ENCODE peak calls at places on chromosome 16, in ten cellular contexts. One of them, this sample, is unnamed.

GRCh38 chr16:11561440-11561797 is 25.3 kb downstream of the LITAF start:
- DNase-seq in LoVo: no peak
- DNase-seq in transverse colon: no peak
- DNase-seq in M059J: peak
- DNase-seq in fibroblast of the conjunctiva: no peak
- DNase-seq in smooth muscle cell of the brain vasculature: no peak
- DNase-seq in HFFc6: peak
- DNase-seq in activated CD4-positive, alpha-beta memory T cell treated with anti-CD3 and anti-CD28 coated beads, Interleukin-2, amount 10 ng/mL, durations not matched to agents 7 days and 5 days: no peak
- DNase-seq in EL: peak
- DNase-seq in NCI-H1092: no peak
- DNase-seq in this sample: no peak

GRCh38 chr16:73915939-73916451 is 380.6 kb upstream of the PSMD7 start:
- DNase-seq in LoVo: no peak
- DNase-seq in transverse colon: no peak
- DNase-seq in M059J: no peak
- DNase-seq in fibroblast of the conjunctiva: no peak
- DNase-seq in smooth muscle cell of the brain vasculature: no peak
- DNase-seq in HFFc6: no peak
- DNase-seq in activated CD4-positive, alpha-beta memory T cell treated with anti-CD3 and anti-CD28 coated beads, Interleukin-2, amount 10 ng/mL, durations not matched to agents 7 days and 5 days: no peak
- DNase-seq in EL: no peak
- DNase-seq in NCI-H1092: no peak
- DNase-seq in this sample: no peak

GRCh38 chr16:66441586-66442375 is 14.7 kb downstream of the BEAN1 start:
- DNase-seq in LoVo: no peak
- DNase-seq in transverse colon: no peak
- DNase-seq in M059J: peak
- DNase-seq in fibroblast of the conjunctiva: peak
- DNase-seq in smooth muscle cell of the brain vasculature: no peak
- DNase-seq in HFFc6: peak
- DNase-seq in activated CD4-positive, alpha-beta memory T cell treated with anti-CD3 and anti-CD28 coated beads, Interleukin-2, amount 10 ng/mL, durations not matched to agents 7 days and 5 days: no peak
- DNase-seq in EL: peak
- DNase-seq in NCI-H1092: no peak
- DNase-seq in this sample: no peak

GRCh38 chr16:19210968-19211367 is 42.9 kb downstream of the SYT17 start:
- DNase-seq in LoVo: no peak
- DNase-seq in transverse colon: no peak
- DNase-seq in M059J: no peak
- DNase-seq in fibroblast of the conjunctiva: no peak
- DNase-seq in smooth muscle cell of the brain vasculature: no peak
- DNase-seq in HFFc6: no peak
- DNase-seq in activated CD4-positive, alpha-beta memory T cell treated with anti-CD3 and anti-CD28 coated beads, Interleukin-2, amount 10 ng/mL, durations not matched to agents 7 days and 5 days: no peak
- DNase-seq in EL: no peak
- DNase-seq in NCI-H1092: no peak
- DNase-seq in this sample: no peak

GRCh38 chr16:57798953-57799618 is 3.2 kb downstream of the KIFC3 start:
- DNase-seq in LoVo: no peak
- DNase-seq in transverse colon: no peak
- DNase-seq in M059J: no peak
- DNase-seq in fibroblast of the conjunctiva: no peak
- DNase-seq in smooth muscle cell of the brain vasculature: no peak
- DNase-seq in HFFc6: no peak
- DNase-seq in activated CD4-positive, alpha-beta memory T cell treated with anti-CD3 and anti-CD28 coated beads, Interleukin-2, amount 10 ng/mL, durations not matched to agents 7 days and 5 days: no peak
- DNase-seq in EL: no peak
- DNase-seq in NCI-H1092: peak
- DNase-seq in this sample: no peak

GRCh38 chr16:53457670-53458069 is 23.4 kb downstream of the RBL2 start:
- DNase-seq in LoVo: no peak
- DNase-seq in transverse colon: peak
- DNase-seq in M059J: peak
- DNase-seq in fibroblast of the conjunctiva: no peak
- DNase-seq in smooth muscle cell of the brain vasculature: no peak
- DNase-seq in HFFc6: no peak
- DNase-seq in activated CD4-positive, alpha-beta memory T cell treated with anti-CD3 and anti-CD28 coated beads, Interleukin-2, amount 10 ng/mL, durations not matched to agents 7 days and 5 days: peak
- DNase-seq in EL: no peak
- DNase-seq in NCI-H1092: no peak
- DNase-seq in this sample: no peak

GRCh38 chr16:275041-275621 is 613 bp downstream of the RGS11 start:
- DNase-seq in LoVo: no peak
- DNase-seq in transverse colon: no peak
- DNase-seq in M059J: no peak
- DNase-seq in fibroblast of the conjunctiva: no peak
- DNase-seq in smooth muscle cell of the brain vasculature: no peak
- DNase-seq in HFFc6: no peak
- DNase-seq in activated CD4-positive, alpha-beta memory T cell treated with anti-CD3 and anti-CD28 coated beads, Interleukin-2, amount 10 ng/mL, durations not matched to agents 7 days and 5 days: no peak
- DNase-seq in EL: no peak
- DNase-seq in NCI-H1092: no peak
- DNase-seq in this sample: no peak

GRCh38 chr16:14501331-14502255 is 128.5 kb downstream of the PARN start:
- DNase-seq in LoVo: peak
- DNase-seq in transverse colon: peak
- DNase-seq in M059J: peak
- DNase-seq in fibroblast of the conjunctiva: peak
- DNase-seq in smooth muscle cell of the brain vasculature: peak
- DNase-seq in HFFc6: peak
- DNase-seq in activated CD4-positive, alpha-beta memory T cell treated with anti-CD3 and anti-CD28 coated beads, Interleukin-2, amount 10 ng/mL, durations not matched to agents 7 days and 5 days: no peak
- DNase-seq in EL: peak
- DNase-seq in NCI-H1092: peak
- DNase-seq in this sample: peak

GRCh38 chr16:84047626-84048025 is 5.0 kb upstream of the SLC38A8 start:
- DNase-seq in LoVo: no peak
- DNase-seq in transverse colon: no peak
- DNase-seq in M059J: no peak
- DNase-seq in fibroblast of the conjunctiva: no peak
- DNase-seq in smooth muscle cell of the brain vasculature: no peak
- DNase-seq in HFFc6: no peak
- DNase-seq in activated CD4-positive, alpha-beta memory T cell treated with anti-CD3 and anti-CD28 coated beads, Interleukin-2, amount 10 ng/mL, durations not matched to agents 7 days and 5 days: no peak
- DNase-seq in EL: no peak
- DNase-seq in NCI-H1092: no peak
- DNase-seq in this sample: no peak

GRCh38 chr16:13866073-13866472 is 53.9 kb upstream of the ERCC4 start:
- DNase-seq in LoVo: peak
- DNase-seq in transverse colon: peak
- DNase-seq in M059J: peak
- DNase-seq in fibroblast of the conjunctiva: peak
- DNase-seq in smooth muscle cell of the brain vasculature: no peak
- DNase-seq in HFFc6: peak
- DNase-seq in activated CD4-positive, alpha-beta memory T cell treated with anti-CD3 and anti-CD28 coated beads, Interleukin-2, amount 10 ng/mL, durations not matched to agents 7 days and 5 days: peak
- DNase-seq in EL: peak
- DNase-seq in NCI-H1092: peak
- DNase-seq in this sample: no peak

GRCh38 chr16:25063865-25064264 is 47.7 kb upstream of the LCMT1 start:
- DNase-seq in LoVo: no peak
- DNase-seq in transverse colon: no peak
- DNase-seq in M059J: peak
- DNase-seq in fibroblast of the conjunctiva: no peak
- DNase-seq in smooth muscle cell of the brain vasculature: no peak
- DNase-seq in HFFc6: peak
- DNase-seq in activated CD4-positive, alpha-beta memory T cell treated with anti-CD3 and anti-CD28 coated beads, Interleukin-2, amount 10 ng/mL, durations not matched to agents 7 days and 5 days: no peak
- DNase-seq in EL: peak
- DNase-seq in NCI-H1092: no peak
- DNase-seq in this sample: no peak

GRCh38 chr16:70324998-70325765 is 21.5 kb upstream of the DDX19A start:
- DNase-seq in LoVo: no peak
- DNase-seq in transverse colon: no peak
- DNase-seq in M059J: no peak
- DNase-seq in fibroblast of the conjunctiva: no peak
- DNase-seq in smooth muscle cell of the brain vasculature: no peak
- DNase-seq in HFFc6: no peak
- DNase-seq in activated CD4-positive, alpha-beta memory T cell treated with anti-CD3 and anti-CD28 coated beads, Interleukin-2, amount 10 ng/mL, durations not matched to agents 7 days and 5 days: no peak
- DNase-seq in EL: no peak
- DNase-seq in NCI-H1092: no peak
- DNase-seq in this sample: no peak

GRCh38 chr16:83200005-83200779 is 573.4 kb downstream of the CDH13 start:
- DNase-seq in LoVo: no peak
- DNase-seq in transverse colon: no peak
- DNase-seq in M059J: peak
- DNase-seq in fibroblast of the conjunctiva: no peak
- DNase-seq in smooth muscle cell of the brain vasculature: no peak
- DNase-seq in HFFc6: no peak
- DNase-seq in activated CD4-positive, alpha-beta memory T cell treated with anti-CD3 and anti-CD28 coated beads, Interleukin-2, amount 10 ng/mL, durations not matched to agents 7 days and 5 days: no peak
- DNase-seq in EL: peak
- DNase-seq in NCI-H1092: peak
- DNase-seq in this sample: no peak

GRCh38 chr16:85986931-85987749 is 88.2 kb downstream of the IRF8 start:
- DNase-seq in LoVo: no peak
- DNase-seq in transverse colon: peak
- DNase-seq in M059J: peak
- DNase-seq in fibroblast of the conjunctiva: no peak
- DNase-seq in smooth muscle cell of the brain vasculature: no peak
- DNase-seq in HFFc6: no peak
- DNase-seq in activated CD4-positive, alpha-beta memory T cell treated with anti-CD3 and anti-CD28 coated beads, Interleukin-2, amount 10 ng/mL, durations not matched to agents 7 days and 5 days: peak
- DNase-seq in EL: no peak
- DNase-seq in NCI-H1092: no peak
- DNase-seq in this sample: no peak

GRCh38 chr16:65200857-65201256 is 79.0 kb upstream of the CDH11 start:
- DNase-seq in LoVo: no peak
- DNase-seq in transverse colon: no peak
- DNase-seq in M059J: peak
- DNase-seq in fibroblast of the conjunctiva: no peak
- DNase-seq in smooth muscle cell of the brain vasculature: no peak
- DNase-seq in HFFc6: no peak
- DNase-seq in activated CD4-positive, alpha-beta memory T cell treated with anti-CD3 and anti-CD28 coated beads, Interleukin-2, amount 10 ng/mL, durations not matched to agents 7 days and 5 days: no peak
- DNase-seq in EL: no peak
- DNase-seq in NCI-H1092: no peak
- DNase-seq in this sample: no peak

GRCh38 chr16:79801550-79802090 is 201.1 kb upstream of the MAF start:
- DNase-seq in LoVo: no peak
- DNase-seq in transverse colon: no peak
- DNase-seq in M059J: peak
- DNase-seq in fibroblast of the conjunctiva: no peak
- DNase-seq in smooth muscle cell of the brain vasculature: no peak
- DNase-seq in HFFc6: no peak
- DNase-seq in activated CD4-positive, alpha-beta memory T cell treated with anti-CD3 and anti-CD28 coated beads, Interleukin-2, amount 10 ng/mL, durations not matched to agents 7 days and 5 days: no peak
- DNase-seq in EL: no peak
- DNase-seq in NCI-H1092: no peak
- DNase-seq in this sample: no peak

GRCh38 chr16:19136549-19137196 is 22.9 kb downstream of the ITPRIPL2 start:
- DNase-seq in LoVo: no peak
- DNase-seq in transverse colon: peak
- DNase-seq in M059J: peak
- DNase-seq in fibroblast of the conjunctiva: no peak
- DNase-seq in smooth muscle cell of the brain vasculature: no peak
- DNase-seq in HFFc6: no peak
- DNase-seq in activated CD4-positive, alpha-beta memory T cell treated with anti-CD3 and anti-CD28 coated beads, Interleukin-2, amount 10 ng/mL, durations not matched to agents 7 days and 5 days: no peak
- DNase-seq in EL: no peak
- DNase-seq in NCI-H1092: no peak
- DNase-seq in this sample: no peak

GRCh38 chr16:1505073-1505844 is 12.1 kb downstream of the TELO2 start:
- DNase-seq in LoVo: no peak
- DNase-seq in transverse colon: no peak
- DNase-seq in M059J: no peak
- DNase-seq in fibroblast of the conjunctiva: no peak
- DNase-seq in smooth muscle cell of the brain vasculature: no peak
- DNase-seq in HFFc6: no peak
- DNase-seq in activated CD4-positive, alpha-beta memory T cell treated with anti-CD3 and anti-CD28 coated beads, Interleukin-2, amount 10 ng/mL, durations not matched to agents 7 days and 5 days: no peak
- DNase-seq in EL: no peak
- DNase-seq in NCI-H1092: no peak
- DNase-seq in this sample: no peak

GRCh38 chr16:89035698-89036570 is 57.7 kb upstream of the ACSF3 start:
- DNase-seq in LoVo: no peak
- DNase-seq in transverse colon: no peak
- DNase-seq in M059J: no peak
- DNase-seq in fibroblast of the conjunctiva: no peak
- DNase-seq in smooth muscle cell of the brain vasculature: no peak
- DNase-seq in HFFc6: no peak
- DNase-seq in activated CD4-positive, alpha-beta memory T cell treated with anti-CD3 and anti-CD28 coated beads, Interleukin-2, amount 10 ng/mL, durations not matched to agents 7 days and 5 days: no peak
- DNase-seq in EL: no peak
- DNase-seq in NCI-H1092: no peak
- DNase-seq in this sample: no peak

GRCh38 chr16:54897930-54898329 is 32.7 kb upstream of the IRX5 start:
- DNase-seq in LoVo: no peak
- DNase-seq in transverse colon: no peak
- DNase-seq in M059J: no peak
- DNase-seq in fibroblast of the conjunctiva: no peak
- DNase-seq in smooth muscle cell of the brain vasculature: no peak
- DNase-seq in HFFc6: no peak
- DNase-seq in activated CD4-positive, alpha-beta memory T cell treated with anti-CD3 and anti-CD28 coated beads, Interleukin-2, amount 10 ng/mL, durations not matched to agents 7 days and 5 days: no peak
- DNase-seq in EL: no peak
- DNase-seq in NCI-H1092: no peak
- DNase-seq in this sample: no peak

GRCh38 chr16:26198221-26198620 is 506.5 kb downstream of the HS3ST4 start:
- DNase-seq in LoVo: no peak
- DNase-seq in transverse colon: no peak
- DNase-seq in M059J: no peak
- DNase-seq in fibroblast of the conjunctiva: no peak
- DNase-seq in smooth muscle cell of the brain vasculature: no peak
- DNase-seq in HFFc6: no peak
- DNase-seq in activated CD4-positive, alpha-beta memory T cell treated with anti-CD3 and anti-CD28 coated beads, Interleukin-2, amount 10 ng/mL, durations not matched to agents 7 days and 5 days: no peak
- DNase-seq in EL: no peak
- DNase-seq in NCI-H1092: no peak
- DNase-seq in this sample: no peak

GRCh38 chr16:3490911-3491629 is 4.2 kb downstream of the C16orf90 start:
- DNase-seq in LoVo: no peak
- DNase-seq in transverse colon: no peak
- DNase-seq in M059J: no peak
- DNase-seq in fibroblast of the conjunctiva: no peak
- DNase-seq in smooth muscle cell of the brain vasculature: no peak
- DNase-seq in HFFc6: no peak
- DNase-seq in activated CD4-positive, alpha-beta memory T cell treated with anti-CD3 and anti-CD28 coated beads, Interleukin-2, amount 10 ng/mL, durations not matched to agents 7 days and 5 days: no peak
- DNase-seq in EL: no peak
- DNase-seq in NCI-H1092: peak
- DNase-seq in this sample: no peak

GRCh38 chr16:10297341-10298006 is 88.4 kb upstream of the ATF7IP2 start:
- DNase-seq in LoVo: peak
- DNase-seq in transverse colon: peak
- DNase-seq in M059J: no peak
- DNase-seq in fibroblast of the conjunctiva: no peak
- DNase-seq in smooth muscle cell of the brain vasculature: no peak
- DNase-seq in HFFc6: no peak
- DNase-seq in activated CD4-positive, alpha-beta memory T cell treated with anti-CD3 and anti-CD28 coated beads, Interleukin-2, amount 10 ng/mL, durations not matched to agents 7 days and 5 days: no peak
- DNase-seq in EL: no peak
- DNase-seq in NCI-H1092: no peak
- DNase-seq in this sample: no peak

GRCh38 chr16:86080131-86080875 is 181.3 kb downstream of the IRF8 start:
- DNase-seq in LoVo: no peak
- DNase-seq in transverse colon: no peak
- DNase-seq in M059J: no peak
- DNase-seq in fibroblast of the conjunctiva: no peak
- DNase-seq in smooth muscle cell of the brain vasculature: no peak
- DNase-seq in HFFc6: no peak
- DNase-seq in activated CD4-positive, alpha-beta memory T cell treated with anti-CD3 and anti-CD28 coated beads, Interleukin-2, amount 10 ng/mL, durations not matched to agents 7 days and 5 days: no peak
- DNase-seq in EL: no peak
- DNase-seq in NCI-H1092: no peak
- DNase-seq in this sample: no peak

This sample was measured in retinal pigment epithelial cell.